ENCODE peak calls at places on chromosomes 4 and X, in seven cellular contexts. I is IMR-90; K is transverse colon; V is left lung; N is Jurkat, Clone E6-1; C is BJ; Q is MM.1S. O is an unnamed sample.

GRCh38 chr4:2243682-2244380 is 1.9 kb upstream of the HAUS3 start:
- DNase-seq in I (peak), C (no peak), N (no peak), V (peak), Q (peak), K (peak), O (no peak)

GRCh38 chrX:150324035-150324728 is 38.9 kb upstream of the MAMLD1 start:
- DNase-seq in I (peak), K (no peak), Q (no peak), C (peak), N (no peak), V (no peak), O (peak)

GRCh38 chr4:156336516-156336915 is 382.9 kb upstream of the CTSO start:
- DNase-seq in Q (no peak), N (no peak), C (no peak), K (no peak), V (no peak), I (no peak), O (no peak)

GRCh38 chr4:130563185-130563890 is 1467.4 kb downstream of the C4orf33 start:
- DNase-seq in N (no peak), K (no peak), V (peak), Q (peak), C (peak), I (peak), O (peak)

GRCh38 chr4:8409271-8410065 is 31.1 kb downstream of the ACOX3 start:
- DNase-seq in K (peak), N (peak), I (no peak), C (no peak), V (no peak), Q (no peak), O (peak)

GRCh38 chr4:60759518-60760245 is 440.4 kb upstream of the ADGRL3 start:
- DNase-seq in V (no peak), Q (peak), K (no peak), C (no peak), N (no peak), I (no peak), O (peak)

GRCh38 chr4:6608758-6609414 is 31.6 kb upstream of the MRFAP1 start:
- DNase-seq in N (no peak), C (no peak), K (no peak), Q (no peak), V (no peak), I (no peak), O (no peak)

GRCh38 chr4:42150653-42151567 is 1.5 kb downstream of the BEND4 start:
- DNase-seq in C (no peak), N (no peak), V (peak), K (peak), I (no peak), Q (no peak), O (no peak)

GRCh38 chrX:130975947-130976346 is 72.9 kb upstream of the ENOX2 start:
- DNase-seq in V (no peak), Q (peak), K (peak), C (no peak), I (peak), N (peak), O (peak)

GRCh38 chr4:174156239-174156826 is 127.1 kb downstream of the FBXO8 start:
- DNase-seq in V (no peak), C (no peak), N (peak), Q (peak), K (no peak), I (peak), O (peak)

GRCh38 chr4:15116509-15117079 is 114.3 kb downstream of the CPEB2 start:
- DNase-seq in V (no peak), I (no peak), Q (no peak), N (no peak), C (no peak), K (no peak), O (no peak)

GRCh38 chr4:15691346-15692140 is 9.9 kb downstream of the FAM200B start:
- DNase-seq in Q (no peak), C (no peak), N (no peak), K (no peak), V (no peak), I (peak), O (peak)

GRCh38 chr4:173573286-173573685 is 43.3 kb upstream of the HAND2 start:
- DNase-seq in Q (no peak), V (no peak), C (no peak), K (no peak), I (no peak), N (no peak), O (no peak)

GRCh38 chr4:10480616-10481015 is 23.4 kb upstream of the ZNF518B start:
- DNase-seq in N (no peak), Q (no peak), C (no peak), I (no peak), K (no peak), V (no peak), O (no peak)

GRCh38 chrX:106780259-106780658 is 22.2 kb upstream of the TBC1D8B start:
- DNase-seq in K (no peak), Q (no peak), I (no peak), V (no peak), C (no peak), N (no peak), O (no peak)

GRCh38 chrX:2552621-2553297 is 52.0 kb upstream of the DHRSX start:
- DNase-seq in Q (no peak), K (no peak), I (no peak), V (no peak), N (no peak), C (peak), O (peak)

GRCh38 chr4:8641256-8641655 is 48.7 kb downstream of the CPZ start:
- DNase-seq in N (no peak), V (peak), Q (no peak), I (no peak), K (no peak), C (no peak), O (no peak)

GRCh38 chr4:1213336-1213995 is 35.5 kb downstream of the CTBP1 start:
- DNase-seq in C (no peak), V (peak), K (no peak), Q (no peak), N (no peak), I (no peak), O (no peak)

GRCh38 chr4:98662619-98663225 is 4.3 kb upstream of the TSPAN5 start:
- DNase-seq in Q (peak), I (peak), V (no peak), N (peak), C (no peak), K (no peak), O (peak)

GRCh38 chr4:174427562-174428140 is 94.6 kb downstream of the HPGD start:
- DNase-seq in C (no peak), N (no peak), V (no peak), Q (no peak), I (no peak), K (no peak), O (no peak)

GRCh38 chr4:81565137-81565870 is 93.6 kb upstream of the RASGEF1B start:
- DNase-seq in V (peak), K (peak), I (no peak), N (no peak), C (no peak), Q (no peak), O (peak)
- H3K4me3 ChIP-seq in V (no peak), K (no peak), I (no peak), N (no peak), C (no peak), Q (no peak), O (no peak)

GRCh38 chrX:47573334-47574095 is 8.7 kb upstream of the TIMP1 start:
- DNase-seq in N (no peak), V (no peak), C (peak), I (peak), K (peak), Q (no peak), O (peak)
- H3K4me3 ChIP-seq in N (no peak), V (no peak), C (peak), I (no peak), K (peak), Q (no peak), O (no peak)

DNA sequence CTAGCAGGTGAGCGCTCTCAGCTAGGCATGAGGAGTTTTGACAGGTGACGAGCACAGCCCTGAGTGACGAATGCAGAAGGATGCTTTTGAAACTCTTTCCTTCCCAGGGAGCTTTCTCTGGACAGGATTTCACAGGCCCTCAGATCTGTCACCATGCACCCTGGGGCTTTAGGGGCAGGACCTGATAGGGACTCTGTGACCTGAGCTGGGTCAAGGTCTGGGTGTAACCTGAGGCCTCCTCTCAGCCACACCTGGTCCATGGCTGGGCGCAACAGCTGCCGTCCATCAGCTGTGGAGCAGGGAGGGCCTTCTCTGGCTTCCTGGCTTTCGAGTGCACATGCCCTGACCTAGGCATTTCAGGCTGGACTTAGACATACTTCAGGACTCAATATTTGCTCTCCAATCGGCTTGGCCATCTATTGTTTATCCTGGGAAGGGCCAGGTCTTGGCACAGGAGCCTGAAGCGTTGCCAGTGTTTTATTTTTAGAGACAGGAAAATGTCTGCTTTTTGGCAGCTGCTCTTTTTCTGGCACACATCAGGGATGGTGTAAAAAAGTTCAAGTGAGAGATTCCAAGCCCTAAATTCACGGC is 56.4 kb downstream of the C4orf51 start:
- DNase-seq in K (peak), V (peak), I (no peak), N (no peak), C (no peak), Q (no peak), O (peak)
- H3K4me3 ChIP-seq in K (no peak), V (no peak), I (no peak), N (no peak), C (no peak), Q (no peak), O (no peak)

GRCh38 chr4:120066182-120066524 is 495 bp downstream of the MAD2L1 start:
- DNase-seq in V (no peak), I (no peak), K (no peak), N (peak), Q (peak), C (no peak), O (peak)

GRCh38 chr4:120070191-120070590 is 3.5 kb upstream of the MAD2L1 start:
- DNase-seq in K (no peak), N (no peak), Q (no peak), V (no peak), C (peak), I (peak), O (no peak)

GRCh38 chr4:120062663-120063195 is 3.9 kb downstream of the MAD2L1 start:
- DNase-seq in Q (no peak), V (no peak), N (no peak), K (no peak), C (no peak), I (peak), O (no peak)

GRCh38 chr4:120064887-120065286 is 1.8 kb downstream of the MAD2L1 start:
- DNase-seq in V (no peak), C (no peak), N (no peak), Q (no peak), I (no peak), K (no peak), O (no peak)

GRCh38 chr4:120066525-120067333 is at the start of gene MAD2L1:
- DNase-seq in C (peak), K (peak), I (peak), N (peak), Q (peak), V (peak), O (peak)
- H3K4me3 ChIP-seq in C (peak), K (peak), I (peak), N (peak), Q (peak), V (peak), O (peak)

O was measured in PC-3.